ENCODE peak calls at places on chromosomes 16 and 17, in nine cellular contexts. E is GM23248, M is AG04450, B is heart left ventricle, N is tibial nerve, Y is fibroblast of mammary gland, H is AG09309, W is cardiac muscle cell, O is heart right ventricle. Q is an unnamed sample.

GRCh38 chr17:48624544-48625501 is 1.3 kb downstream of the HOXB9 start:
- DNase-seq in H (no peak), W (peak), B (no peak), E (peak), M (no peak), O (no peak), Y (no peak), N (no peak), Q (no peak)

GRCh38 chr16:69243479-69243878 is 56.5 kb downstream of the SNTB2 start:
- DNase-seq in W (no peak), B (no peak), E (peak), M (peak), O (no peak), Y (peak), H (no peak), N (no peak), Q (no peak)

GRCh38 chr16:57062329-57062728 is 30.1 kb upstream of the CPNE2 start:
- DNase-seq in W (no peak), N (no peak), B (no peak), Y (no peak), M (no peak), E (no peak), H (no peak), O (peak), Q (no peak)

GRCh38 chr16:2295056-2295798 is 27.3 kb upstream of the RNPS1 start:
- DNase-seq in E (no peak), O (no peak), N (no peak), H (no peak), W (no peak), Y (no peak), B (no peak), M (no peak), Q (no peak)

GRCh38 chr16:68059804-68060203 is 25.4 kb upstream of the NFATC3 start:
- DNase-seq in Y (no peak), E (no peak), O (no peak), B (no peak), W (no peak), H (no peak), M (no peak), N (no peak), Q (no peak)

GRCh38 chr16:85465328-85466307 is 147.5 kb upstream of the GSE1 start:
- DNase-seq in Y (peak), N (no peak), H (no peak), O (peak), B (peak), M (peak), W (peak), E (peak), Q (no peak)

GRCh38 chr16:80665356-80665755 is 124.6 kb downstream of the DYNLRB2 start:
- DNase-seq in E (no peak), B (no peak), W (no peak), H (no peak), N (no peak), O (no peak), Y (no peak), M (no peak), Q (no peak)

GRCh38 chr17:30530346-30531025 is 53.3 kb downstream of the GOSR1 start:
- DNase-seq in W (no peak), O (no peak), H (no peak), Y (peak), B (no peak), N (no peak), M (peak), E (peak), Q (no peak)

GRCh38 chr17:58788199-58788598 is 32.5 kb downstream of the PPM1E start:
- DNase-seq in O (no peak), B (no peak), N (no peak), H (no peak), E (no peak), M (no peak), W (no peak), Y (no peak), Q (no peak)

GRCh38 chr17:2610640-2611175 is 17.3 kb downstream of the PAFAH1B1 start:
- DNase-seq in N (no peak), Y (peak), H (no peak), W (no peak), B (no peak), M (no peak), O (no peak), E (no peak), Q (no peak)

GRCh38 chr17:1005361-1005946 is 8.5 kb downstream of the TIMM22 start:
- DNase-seq in H (no peak), O (peak), Y (peak), B (peak), W (no peak), M (no peak), N (no peak), E (peak), Q (no peak)

GRCh38 chr17:83094291-83094690 is 14.9 kb downstream of the METRNL start:
- DNase-seq in E (no peak), O (no peak), B (no peak), H (no peak), N (no peak), Y (no peak), M (no peak), W (no peak), Q (no peak)

GRCh38 chr17:57989011-57989345 is 924 bp upstream of the VEZF1 start:
- DNase-seq in B (peak), Y (peak), H (no peak), N (no peak), W (peak), O (peak), E (peak), M (no peak), Q (peak)

GRCh38 chr17:74843352-74843627 is 16.4 kb downstream of the GRIN2C start:
- DNase-seq in O (no peak), W (no peak), B (no peak), H (no peak), Y (no peak), E (no peak), N (no peak), M (no peak), Q (no peak)
- H3K4me3 ChIP-seq in O (peak), W (no peak), B (no peak), H (no peak), Y (no peak), E (no peak), N (no peak), M (no peak), Q (no peak)

GRCh38 chr17:29376667-29377268 is 13.4 kb upstream of the TAOK1 start:
- DNase-seq in Y (peak), B (peak), W (peak), E (peak), M (peak), O (peak), N (no peak), H (peak), Q (no peak)
- H3K4me3 ChIP-seq in Y (no peak), B (no peak), W (no peak), E (peak), M (peak), O (no peak), N (no peak), H (no peak), Q (no peak)

GRCh38 chr17:79992657-79993389 is 42.8 kb downstream of the TBC1D16 start:
- DNase-seq in M (no peak), Y (no peak), B (no peak), H (no peak), W (no peak), N (no peak), O (no peak), E (peak), Q (no peak)
- H3K4me3 ChIP-seq in M (peak), Y (no peak), B (no peak), H (no peak), W (no peak), N (no peak), O (peak), E (peak), Q (no peak)

DNA sequence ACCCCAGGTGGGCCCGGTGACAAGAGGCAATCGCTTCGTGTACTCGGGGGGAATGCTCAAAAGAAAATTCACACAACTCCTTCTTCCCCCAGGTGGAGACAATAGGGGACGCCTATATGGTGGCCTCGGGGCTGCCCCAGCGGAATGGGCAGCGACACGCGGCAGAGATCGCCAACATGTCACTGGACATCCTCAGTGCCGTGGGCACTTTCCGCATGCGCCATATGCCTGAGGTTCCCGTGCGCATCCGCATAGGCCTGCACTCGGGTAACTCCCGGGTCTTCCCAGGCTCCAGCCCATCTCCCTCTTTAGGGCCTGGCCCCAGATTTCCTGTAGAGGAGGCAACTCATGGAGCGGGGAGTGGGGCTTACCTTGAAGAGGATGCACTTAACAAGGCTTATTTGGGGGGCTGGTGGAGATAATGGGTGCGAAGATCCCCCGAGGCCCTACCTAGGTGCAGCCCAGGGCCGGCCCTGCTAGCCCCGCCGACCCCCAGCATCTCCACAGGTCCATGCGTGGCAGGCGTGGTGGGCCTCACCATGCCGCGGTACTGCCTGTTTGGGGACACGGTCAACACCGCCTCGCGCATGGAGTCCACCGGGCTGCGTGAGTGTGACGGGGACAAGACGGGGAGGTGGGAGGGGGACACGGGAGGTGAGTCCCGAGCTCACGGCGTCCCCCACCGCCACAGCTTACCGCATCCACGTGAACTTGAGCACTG is 13.0 kb downstream of the GUCY2D start:
- DNase-seq in N (no peak), M (no peak), E (no peak), B (no peak), O (no peak), W (no peak), Y (no peak), H (no peak), Q (no peak)
- H3K4me3 ChIP-seq in N (no peak), M (no peak), E (no peak), B (no peak), O (peak), W (no peak), Y (no peak), H (no peak), Q (no peak)